ENCODE peak calls at places on chromosomes 2 and 18, in nine cellular contexts. One of them, this sample, is unnamed.

GRCh38 chr2:224594840-224595239 is 9.7 kb upstream of the CUL3 start:
- DNase-seq in GM23248: peak
- DNase-seq in CD8-positive, alpha-beta T cell: no peak
- DNase-seq in ovary: no peak
- DNase-seq in adrenal gland: no peak
- DNase-seq in A549: no peak
- DNase-seq in esophagus squamous epithelium: no peak
- DNase-seq in kidney: no peak
- DNase-seq in SK-N-MC: no peak
- DNase-seq in this sample: no peak

GRCh38 chr2:179953359-179953758 is 53.7 kb downstream of the CWC22 start:
- DNase-seq in CD8-positive, alpha-beta T cell: no peak
- DNase-seq in GM23248: no peak
- DNase-seq in adrenal gland: no peak
- DNase-seq in ovary: no peak
- DNase-seq in SK-N-MC: no peak
- DNase-seq in esophagus squamous epithelium: no peak
- DNase-seq in kidney: no peak
- DNase-seq in A549: no peak
- DNase-seq in this sample: no peak

GRCh38 chr2:153156743-153157142 is 321.8 kb downstream of the RPRM start:
- DNase-seq in ovary: no peak
- DNase-seq in A549: no peak
- DNase-seq in CD8-positive, alpha-beta T cell: no peak
- DNase-seq in SK-N-MC: no peak
- DNase-seq in kidney: no peak
- DNase-seq in GM23248: no peak
- DNase-seq in adrenal gland: no peak
- DNase-seq in esophagus squamous epithelium: no peak
- DNase-seq in this sample: no peak

GRCh38 chr2:240522406-240522805 is 35.4 kb downstream of the ANKMY1 start:
- DNase-seq in esophagus squamous epithelium: no peak
- DNase-seq in CD8-positive, alpha-beta T cell: no peak
- DNase-seq in GM23248: no peak
- DNase-seq in adrenal gland: peak
- DNase-seq in kidney: no peak
- DNase-seq in SK-N-MC: no peak
- DNase-seq in A549: no peak
- DNase-seq in ovary: no peak
- DNase-seq in this sample: peak

GRCh38 chr2:97011977-97012569 is 25.7 kb upstream of the FAM178B start:
- DNase-seq in CD8-positive, alpha-beta T cell: peak
- DNase-seq in ovary: no peak
- DNase-seq in adrenal gland: peak
- DNase-seq in kidney: no peak
- DNase-seq in SK-N-MC: peak
- DNase-seq in A549: peak
- DNase-seq in GM23248: peak
- DNase-seq in esophagus squamous epithelium: no peak
- DNase-seq in this sample: no peak

GRCh38 chr2:69242651-69243051 is 144.4 kb downstream of the GFPT1 start:
- DNase-seq in CD8-positive, alpha-beta T cell: no peak
- DNase-seq in adrenal gland: no peak
- DNase-seq in ovary: no peak
- DNase-seq in GM23248: peak
- DNase-seq in A549: no peak
- DNase-seq in SK-N-MC: peak
- DNase-seq in kidney: no peak
- DNase-seq in esophagus squamous epithelium: no peak
- DNase-seq in this sample: no peak

GRCh38 chr2:135059577-135059976 is 7.5 kb downstream of the RAB3GAP1 start:
- DNase-seq in ovary: no peak
- DNase-seq in CD8-positive, alpha-beta T cell: no peak
- DNase-seq in kidney: no peak
- DNase-seq in A549: no peak
- DNase-seq in GM23248: no peak
- DNase-seq in adrenal gland: no peak
- DNase-seq in esophagus squamous epithelium: no peak
- DNase-seq in SK-N-MC: no peak
- DNase-seq in this sample: no peak

GRCh38 chr2:10072656-10073480 is 7.3 kb downstream of the CYS1 start:
- DNase-seq in esophagus squamous epithelium: no peak
- DNase-seq in GM23248: peak
- DNase-seq in adrenal gland: peak
- DNase-seq in SK-N-MC: peak
- DNase-seq in CD8-positive, alpha-beta T cell: peak
- DNase-seq in A549: peak
- DNase-seq in kidney: peak
- DNase-seq in ovary: peak
- DNase-seq in this sample: peak

GRCh38 chr2:12397861-12398260 is 318.9 kb upstream of the TRIB2 start:
- DNase-seq in SK-N-MC: no peak
- DNase-seq in GM23248: peak
- DNase-seq in adrenal gland: no peak
- DNase-seq in CD8-positive, alpha-beta T cell: no peak
- DNase-seq in A549: no peak
- DNase-seq in kidney: no peak
- DNase-seq in ovary: no peak
- DNase-seq in esophagus squamous epithelium: no peak
- DNase-seq in this sample: no peak

GRCh38 chr2:21175895-21176646 is 52.3 kb downstream of the TDRD15 start:
- DNase-seq in GM23248: no peak
- DNase-seq in A549: no peak
- DNase-seq in ovary: no peak
- DNase-seq in adrenal gland: no peak
- DNase-seq in CD8-positive, alpha-beta T cell: no peak
- DNase-seq in esophagus squamous epithelium: no peak
- DNase-seq in SK-N-MC: no peak
- DNase-seq in kidney: no peak
- DNase-seq in this sample: no peak

GRCh38 chr2:26574066-26574899 is 66.9 kb downstream of the CIB4 start:
- DNase-seq in esophagus squamous epithelium: no peak
- DNase-seq in A549: no peak
- DNase-seq in ovary: no peak
- DNase-seq in SK-N-MC: no peak
- DNase-seq in adrenal gland: no peak
- DNase-seq in GM23248: no peak
- DNase-seq in kidney: peak
- DNase-seq in CD8-positive, alpha-beta T cell: no peak
- DNase-seq in this sample: peak

GRCh38 chr2:234309431-234309830 is 187.4 kb downstream of the ARL4C start:
- DNase-seq in SK-N-MC: no peak
- DNase-seq in GM23248: no peak
- DNase-seq in kidney: no peak
- DNase-seq in ovary: no peak
- DNase-seq in CD8-positive, alpha-beta T cell: no peak
- DNase-seq in adrenal gland: no peak
- DNase-seq in esophagus squamous epithelium: no peak
- DNase-seq in A549: no peak
- DNase-seq in this sample: no peak

GRCh38 chr18:58512161-58512581 is 116.7 kb downstream of the ALPK2 start:
- DNase-seq in SK-N-MC: no peak
- DNase-seq in esophagus squamous epithelium: no peak
- DNase-seq in CD8-positive, alpha-beta T cell: no peak
- DNase-seq in GM23248: no peak
- DNase-seq in adrenal gland: no peak
- DNase-seq in kidney: no peak
- DNase-seq in A549: no peak
- DNase-seq in ovary: no peak
- DNase-seq in this sample: no peak

GRCh38 chr2:37679072-37679695 is 7.7 kb upstream of the CDC42EP3 start:
- DNase-seq in SK-N-MC: no peak
- DNase-seq in esophagus squamous epithelium: no peak
- DNase-seq in adrenal gland: no peak
- DNase-seq in A549: no peak
- DNase-seq in GM23248: no peak
- DNase-seq in kidney: no peak
- DNase-seq in ovary: no peak
- DNase-seq in CD8-positive, alpha-beta T cell: no peak
- DNase-seq in this sample: no peak

GRCh38 chr18:23099621-23100020 is 35.7 kb upstream of the CABLES1 start:
- DNase-seq in GM23248: no peak
- DNase-seq in A549: peak
- DNase-seq in kidney: peak
- DNase-seq in CD8-positive, alpha-beta T cell: no peak
- DNase-seq in esophagus squamous epithelium: no peak
- DNase-seq in ovary: no peak
- DNase-seq in adrenal gland: no peak
- DNase-seq in SK-N-MC: no peak
- DNase-seq in this sample: no peak

GRCh38 chr18:23092121-23092520 is 43.2 kb upstream of the CABLES1 start:
- DNase-seq in SK-N-MC: no peak
- DNase-seq in adrenal gland: no peak
- DNase-seq in A549: no peak
- DNase-seq in ovary: no peak
- DNase-seq in CD8-positive, alpha-beta T cell: no peak
- DNase-seq in esophagus squamous epithelium: no peak
- DNase-seq in kidney: peak
- DNase-seq in GM23248: no peak
- DNase-seq in this sample: no peak

GRCh38 chr18:23093772-23094171 is 41.5 kb upstream of the CABLES1 start:
- DNase-seq in A549: no peak
- DNase-seq in ovary: no peak
- DNase-seq in GM23248: no peak
- DNase-seq in SK-N-MC: no peak
- DNase-seq in CD8-positive, alpha-beta T cell: no peak
- DNase-seq in kidney: peak
- DNase-seq in adrenal gland: no peak
- DNase-seq in esophagus squamous epithelium: no peak
- DNase-seq in this sample: no peak

GRCh38 chr18:23095463-23095862 is 39.8 kb upstream of the CABLES1 start:
- DNase-seq in SK-N-MC: no peak
- DNase-seq in kidney: no peak
- DNase-seq in adrenal gland: no peak
- DNase-seq in ovary: no peak
- DNase-seq in A549: no peak
- DNase-seq in CD8-positive, alpha-beta T cell: no peak
- DNase-seq in GM23248: no peak
- DNase-seq in esophagus squamous epithelium: no peak
- DNase-seq in this sample: no peak

GRCh38 chr18:23094411-23095165 is 40.7 kb upstream of the CABLES1 start:
- DNase-seq in adrenal gland: no peak
- DNase-seq in CD8-positive, alpha-beta T cell: no peak
- DNase-seq in A549: no peak
- DNase-seq in SK-N-MC: no peak
- DNase-seq in ovary: no peak
- DNase-seq in GM23248: no peak
- DNase-seq in kidney: peak
- DNase-seq in esophagus squamous epithelium: no peak
- DNase-seq in this sample: no peak
- H3K4me3 ChIP-seq in adrenal gland: no peak
- H3K4me3 ChIP-seq in CD8-positive, alpha-beta T cell: no peak
- H3K4me3 ChIP-seq in A549: no peak
- H3K4me3 ChIP-seq in SK-N-MC: no peak
- H3K4me3 ChIP-seq in ovary: no peak
- H3K4me3 ChIP-seq in GM23248: no peak
- H3K4me3 ChIP-seq in kidney: no peak
- H3K4me3 ChIP-seq in esophagus squamous epithelium: no peak
- H3K4me3 ChIP-seq in this sample: no peak

DNA sequence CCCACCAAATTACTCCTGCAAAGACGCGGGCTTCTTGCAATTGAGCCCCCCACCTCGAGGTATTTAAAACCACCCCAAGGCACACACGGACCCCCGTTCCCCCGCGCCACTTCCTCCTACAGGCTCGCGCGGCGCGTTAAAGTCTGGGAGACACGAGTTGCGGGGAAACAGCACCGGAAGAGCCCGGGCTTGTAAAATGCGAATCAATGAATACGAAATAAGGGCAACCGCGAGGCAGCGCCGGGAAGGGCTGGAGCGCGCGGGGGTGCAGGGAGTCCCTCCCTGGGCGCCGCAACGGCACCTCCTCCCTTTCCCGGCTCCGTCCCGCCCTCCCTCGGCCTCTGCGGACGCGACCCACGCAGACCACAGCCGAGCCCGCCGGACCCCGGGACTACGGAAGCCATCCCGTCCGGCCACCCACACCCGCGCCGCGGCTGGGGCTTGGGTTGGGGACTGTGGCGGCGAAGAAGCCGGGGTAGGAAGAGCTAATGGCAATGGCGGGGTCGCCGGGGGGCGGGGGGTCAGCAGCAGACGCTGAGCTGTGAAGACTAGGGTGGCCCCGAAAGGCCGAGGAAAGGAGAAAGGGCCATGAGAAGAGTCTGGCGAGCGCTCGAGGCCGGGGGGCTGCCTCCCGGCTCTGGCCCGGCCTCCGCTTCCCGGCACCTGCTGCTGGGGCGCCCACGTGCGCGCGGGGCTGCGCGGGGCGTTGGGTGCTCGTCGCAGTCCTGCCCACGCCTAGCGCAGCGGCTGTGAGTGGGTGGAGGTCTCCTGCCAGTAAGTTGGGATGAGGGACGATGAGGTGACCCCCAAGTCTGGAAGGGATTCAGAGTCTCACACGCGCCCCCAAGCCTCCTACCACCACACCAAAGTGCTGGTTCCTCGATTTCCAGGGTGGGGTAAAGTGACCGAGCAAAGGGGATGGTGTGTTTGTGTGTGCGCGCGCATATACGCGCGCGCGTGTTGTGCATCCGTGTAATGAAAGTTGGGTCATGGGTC is 1.2 kb upstream of the NETO1 start:
- DNase-seq in esophagus squamous epithelium: no peak
- DNase-seq in CD8-positive, alpha-beta T cell: no peak
- DNase-seq in kidney: no peak
- DNase-seq in adrenal gland: no peak
- DNase-seq in GM23248: no peak
- DNase-seq in A549: no peak
- DNase-seq in SK-N-MC: no peak
- DNase-seq in ovary: no peak
- DNase-seq in this sample: no peak
- H3K4me3 ChIP-seq in esophagus squamous epithelium: peak
- H3K4me3 ChIP-seq in CD8-positive, alpha-beta T cell: no peak
- H3K4me3 ChIP-seq in kidney: no peak
- H3K4me3 ChIP-seq in adrenal gland: no peak
- H3K4me3 ChIP-seq in GM23248: no peak
- H3K4me3 ChIP-seq in A549: peak
- H3K4me3 ChIP-seq in SK-N-MC: peak
- H3K4me3 ChIP-seq in ovary: no peak
- H3K4me3 ChIP-seq in this sample: no peak

DNA sequence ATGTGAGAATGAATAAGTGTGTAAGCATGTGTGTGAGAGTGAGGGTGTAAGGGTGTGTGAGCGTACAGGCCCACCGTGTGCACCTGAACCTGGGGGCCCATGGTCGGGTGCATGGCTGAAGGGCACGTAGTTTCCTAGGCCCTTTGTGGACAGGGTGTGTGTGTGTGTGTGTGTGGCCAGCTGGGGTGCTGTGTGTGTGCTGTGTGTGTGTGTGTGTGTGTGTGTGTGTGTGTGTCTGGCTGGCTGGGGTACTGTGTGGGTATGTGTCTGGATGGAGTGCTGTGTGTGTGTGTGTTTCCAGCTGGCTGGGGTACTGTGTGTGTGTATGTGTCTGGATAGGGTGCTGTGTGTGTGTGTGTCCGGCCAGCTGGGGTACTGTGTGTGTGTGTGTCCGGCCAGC is 2.0 kb downstream of the SFTPB start:
- DNase-seq in ovary: no peak
- DNase-seq in SK-N-MC: no peak
- DNase-seq in CD8-positive, alpha-beta T cell: no peak
- DNase-seq in esophagus squamous epithelium: no peak
- DNase-seq in GM23248: no peak
- DNase-seq in kidney: no peak
- DNase-seq in A549: no peak
- DNase-seq in adrenal gland: no peak
- DNase-seq in this sample: no peak
- H3K4me3 ChIP-seq in ovary: no peak
- H3K4me3 ChIP-seq in SK-N-MC: no peak
- H3K4me3 ChIP-seq in CD8-positive, alpha-beta T cell: no peak
- H3K4me3 ChIP-seq in esophagus squamous epithelium: no peak
- H3K4me3 ChIP-seq in GM23248: no peak
- H3K4me3 ChIP-seq in kidney: no peak
- H3K4me3 ChIP-seq in A549: no peak
- H3K4me3 ChIP-seq in adrenal gland: no peak
- H3K4me3 ChIP-seq in this sample: no peak

GRCh38 chr2:237264480-237265219 is 149.3 kb downstream of the COL6A3 start:
- DNase-seq in esophagus squamous epithelium: no peak
- DNase-seq in SK-N-MC: no peak
- DNase-seq in adrenal gland: no peak
- DNase-seq in GM23248: peak
- DNase-seq in kidney: no peak
- DNase-seq in CD8-positive, alpha-beta T cell: no peak
- DNase-seq in A549: no peak
- DNase-seq in ovary: no peak
- DNase-seq in this sample: no peak
- H3K4me3 ChIP-seq in esophagus squamous epithelium: no peak
- H3K4me3 ChIP-seq in SK-N-MC: no peak
- H3K4me3 ChIP-seq in adrenal gland: no peak
- H3K4me3 ChIP-seq in GM23248: peak
- H3K4me3 ChIP-seq in kidney: no peak
- H3K4me3 ChIP-seq in CD8-positive, alpha-beta T cell: no peak
- H3K4me3 ChIP-seq in A549: no peak
- H3K4me3 ChIP-seq in ovary: no peak
- H3K4me3 ChIP-seq in this sample: no peak